ENCODE peak calls at places on chromosomes 16 and 17, in ten cellular contexts. O is stomach, D is ovary, F is uterus, N is HCT116, G is adrenal gland, T is upper lobe of left lung, L is heart left ventricle, S is transverse colon, M is breast epithelium. I is an unnamed sample.

GRCh38 chr17:49557204-49558024 is 18.3 kb upstream of the NXPH3 start:
- DNase-seq in O (peak), D (no peak), F (no peak), N (peak), G (no peak), T (no peak), L (no peak), S (no peak), M (no peak), I (peak)

GRCh38 chr17:39996789-39997188 is 16.2 kb downstream of the PSMD3 start:
- DNase-seq in O (no peak), D (no peak), F (no peak), N (no peak), G (peak), T (no peak), L (no peak), S (no peak), M (no peak), I (no peak)

GRCh38 chr17:2058521-2059124 is 3.7 kb downstream of the HIC1 start:
- DNase-seq in O (peak), D (peak), F (peak), N (no peak), G (peak), T (peak), L (peak), S (peak), M (no peak), I (peak)

GRCh38 chr16:73887895-73888294 is 408.7 kb upstream of the PSMD7 start:
- DNase-seq in O (no peak), D (no peak), F (no peak), N (no peak), G (no peak), T (no peak), L (no peak), S (no peak), M (no peak), I (no peak)

GRCh38 chr16:66085651-66086050 is 280.8 kb upstream of the CDH5 start:
- DNase-seq in O (no peak), D (no peak), F (no peak), N (no peak), G (no peak), T (no peak), L (no peak), S (no peak), M (no peak), I (no peak)

GRCh38 chr16:77376358-77376757 is 58.5 kb downstream of the ADAMTS18 start:
- DNase-seq in O (no peak), D (no peak), F (no peak), N (no peak), G (no peak), T (no peak), L (no peak), S (no peak), M (no peak), I (no peak)

GRCh38 chr17:29583324-29584248 is 5.9 kb downstream of the GIT1 start:
- DNase-seq in O (no peak), D (peak), F (peak), N (no peak), G (no peak), T (no peak), L (no peak), S (no peak), M (no peak), I (no peak)

GRCh38 chr17:57881143-57881542 is 31.3 kb upstream of the MRPS23 start:
- DNase-seq in O (no peak), D (no peak), F (no peak), N (no peak), G (no peak), T (no peak), L (no peak), S (no peak), M (no peak), I (no peak)

GRCh38 chr17:13540546-13540945 is 61.2 kb downstream of the HS3ST3A1 start:
- DNase-seq in O (no peak), D (no peak), F (no peak), N (no peak), G (no peak), T (no peak), L (no peak), S (no peak), M (no peak), I (no peak)

GRCh38 chr16:1771072-1771863 is at the start of gene NME3:
- DNase-seq in O (peak), D (peak), F (peak), N (no peak), G (peak), T (peak), L (peak), S (peak), M (peak), I (peak)

GRCh38 chr16:85025781-85026653 is 1.6 kb upstream of the KIAA0513 start:
- DNase-seq in O (peak), D (no peak), F (no peak), N (no peak), G (no peak), T (no peak), L (no peak), S (peak), M (no peak), I (no peak)

GRCh38 chr17:47808036-47808829 is 13.4 kb downstream of the OSBPL7 start:
- DNase-seq in O (no peak), D (no peak), F (no peak), N (no peak), G (no peak), T (no peak), L (no peak), S (no peak), M (no peak), I (no peak)

GRCh38 chr16:78385406-78385805 is 286.0 kb downstream of the WWOX start:
- DNase-seq in O (no peak), D (no peak), F (no peak), N (no peak), G (no peak), T (no peak), L (no peak), S (no peak), M (no peak), I (no peak)

GRCh38 chr17:43019418-43019817 is 2.8 kb downstream of the VAT1 start:
- DNase-seq in O (no peak), D (no peak), F (no peak), N (no peak), G (peak), T (no peak), L (no peak), S (peak), M (no peak), I (no peak)

GRCh38 chr17:57372156-57372555 is 115.8 kb downstream of the MSI2 start:
- DNase-seq in O (no peak), D (no peak), F (no peak), N (peak), G (no peak), T (no peak), L (no peak), S (no peak), M (no peak), I (no peak)

GRCh38 chr16:29925805-29926674 is at the start of gene KCTD13:
- DNase-seq in O (peak), D (peak), F (peak), N (peak), G (peak), T (peak), L (peak), S (peak), M (peak), I (peak)

GRCh38 chr16:77468831-77469230 is 34.0 kb upstream of the ADAMTS18 start:
- DNase-seq in O (no peak), D (no peak), F (no peak), N (no peak), G (no peak), T (no peak), L (no peak), S (no peak), M (no peak), I (no peak)

GRCh38 chr16:57479043-57479421 is 7.3 kb downstream of the DOK4 start:
- DNase-seq in O (no peak), D (no peak), F (no peak), N (no peak), G (no peak), T (peak), L (no peak), S (no peak), M (no peak), I (no peak)

GRCh38 chr17:83026311-83026811 is 53.0 kb upstream of the METRNL start:
- DNase-seq in O (peak), D (no peak), F (no peak), N (no peak), G (no peak), T (no peak), L (no peak), S (no peak), M (no peak), I (no peak)

GRCh38 chr16:67240506-67240905 is 6.8 kb downstream of the FHOD1 start:
- DNase-seq in O (no peak), D (no peak), F (no peak), N (no peak), G (no peak), T (no peak), L (peak), S (no peak), M (no peak), I (no peak)
- H3K27ac ChIP-seq in O (peak), D (no peak), F (peak), N (peak), G (peak), T (peak), L (peak), S (peak), M (peak), I (peak)

GRCh38 chr17:16013943-16014407 is 14.4 kb downstream of the TTC19 start:
- DNase-seq in O (no peak), D (no peak), F (no peak), N (peak), G (no peak), T (no peak), L (no peak), S (no peak), M (no peak), I (no peak)
- TF ChIP-seq CTCF in O (no peak), D (no peak), F (no peak), N (peak), G (peak), T (peak), L (peak), S (peak), M (peak), I (peak)

GRCh38 chr17:45895304-45895968 is 1.1 kb downstream of the MAPT start:
- DNase-seq in O (no peak), D (no peak), F (no peak), N (no peak), G (no peak), T (peak), L (no peak), S (no peak), M (no peak), I (peak)

GRCh38 chr17:45896803-45897693 is 2.7 kb downstream of the MAPT start:
- DNase-seq in O (no peak), D (no peak), F (no peak), N (no peak), G (no peak), T (peak), L (no peak), S (no peak), M (no peak), I (no peak)

GRCh38 chr17:45895969-45896793 is 1.8 kb downstream of the MAPT start:
- DNase-seq in O (no peak), D (no peak), F (no peak), N (no peak), G (no peak), T (peak), L (no peak), S (no peak), M (no peak), I (no peak)

GRCh38 chr17:45893725-45894021 is 681 bp upstream of the MAPT start:
- DNase-seq in O (no peak), D (no peak), F (no peak), N (no peak), G (no peak), T (no peak), L (no peak), S (no peak), M (no peak), I (no peak)

GRCh38 chr17:45894022-45894784 is at the start of gene MAPT:
- DNase-seq in O (peak), D (peak), F (peak), N (peak), G (peak), T (peak), L (peak), S (peak), M (peak), I (peak)
- TF ChIP-seq POLR2A in O (no peak), D (no peak), F (peak), N (peak), G (no peak), T (no peak), L (no peak), S (no peak), M (no peak), I (peak)

GRCh38 chr16:53504665-53505064 is 1.7 kb upstream of the AKTIP start:
- DNase-seq in O (no peak), D (no peak), F (peak), N (no peak), G (no peak), T (no peak), L (no peak), S (no peak), M (peak), I (no peak)
- H3K27ac ChIP-seq in O (peak), D (no peak), F (peak), N (no peak), G (peak), T (peak), L (peak), S (peak), M (peak), I (peak)